ENCODE peak calls at places on chromosomes 13 and 19, in seven cellular contexts. One of them, this sample, is unnamed.

GRCh38 chr19:29836409-29836825 is 24.6 kb downstream of the CCNE1 start:
- DNase-seq in Peyer's patch: no peak
- DNase-seq in CD8-positive, alpha-beta T cell: no peak
- DNase-seq in HFFc6: no peak
- DNase-seq in WTC11: no peak
- DNase-seq in neural crest cell: no peak
- DNase-seq in CD4-positive, alpha-beta T cell: no peak
- DNase-seq in this sample: peak

GRCh38 chr19:10961073-10961762 is 388 bp downstream of the SMARCA4 start:
- DNase-seq in Peyer's patch: no peak
- DNase-seq in CD8-positive, alpha-beta T cell: no peak
- DNase-seq in HFFc6: no peak
- DNase-seq in WTC11: peak
- DNase-seq in neural crest cell: peak
- DNase-seq in CD4-positive, alpha-beta T cell: no peak
- DNase-seq in this sample: peak

GRCh38 chr19:56969726-56970125 is 129.2 kb upstream of the PEG3 start:
- DNase-seq in Peyer's patch: no peak
- DNase-seq in CD8-positive, alpha-beta T cell: no peak
- DNase-seq in HFFc6: no peak
- DNase-seq in WTC11: no peak
- DNase-seq in neural crest cell: no peak
- DNase-seq in CD4-positive, alpha-beta T cell: no peak
- DNase-seq in this sample: no peak

GRCh38 chr19:45597425-45598111 is 4.4 kb downstream of the GPR4 start:
- DNase-seq in Peyer's patch: no peak
- DNase-seq in CD8-positive, alpha-beta T cell: no peak
- DNase-seq in HFFc6: no peak
- DNase-seq in WTC11: no peak
- DNase-seq in neural crest cell: no peak
- DNase-seq in CD4-positive, alpha-beta T cell: no peak
- DNase-seq in this sample: no peak

GRCh38 chr19:30920238-30920637 is 429.0 kb downstream of the TSHZ3 start:
- DNase-seq in Peyer's patch: no peak
- DNase-seq in CD8-positive, alpha-beta T cell: no peak
- DNase-seq in HFFc6: no peak
- DNase-seq in WTC11: no peak
- DNase-seq in neural crest cell: no peak
- DNase-seq in CD4-positive, alpha-beta T cell: no peak
- DNase-seq in this sample: no peak

GRCh38 chr19:2609389-2610116 is 92.9 kb downstream of the GNG7 start:
- DNase-seq in Peyer's patch: peak
- DNase-seq in CD8-positive, alpha-beta T cell: no peak
- DNase-seq in HFFc6: no peak
- DNase-seq in WTC11: no peak
- DNase-seq in neural crest cell: no peak
- DNase-seq in CD4-positive, alpha-beta T cell: no peak
- DNase-seq in this sample: no peak

GRCh38 chr19:50008532-50008931 is 16.6 kb downstream of the VRK3 start:
- DNase-seq in Peyer's patch: no peak
- DNase-seq in CD8-positive, alpha-beta T cell: no peak
- DNase-seq in HFFc6: no peak
- DNase-seq in WTC11: peak
- DNase-seq in neural crest cell: peak
- DNase-seq in CD4-positive, alpha-beta T cell: no peak
- DNase-seq in this sample: no peak

GRCh38 chr13:42312817-42313431 is 41.0 kb downstream of the AKAP11 start:
- DNase-seq in Peyer's patch: no peak
- DNase-seq in CD8-positive, alpha-beta T cell: no peak
- DNase-seq in HFFc6: no peak
- DNase-seq in WTC11: no peak
- DNase-seq in neural crest cell: no peak
- DNase-seq in CD4-positive, alpha-beta T cell: no peak
- DNase-seq in this sample: no peak

GRCh38 chr19:46748325-46749109 is 2.3 kb upstream of the STRN4 start:
- DNase-seq in Peyer's patch: peak
- DNase-seq in CD8-positive, alpha-beta T cell: peak
- DNase-seq in HFFc6: peak
- DNase-seq in WTC11: peak
- DNase-seq in neural crest cell: peak
- DNase-seq in CD4-positive, alpha-beta T cell: peak
- DNase-seq in this sample: peak

GRCh38 chr19:45235485-45235884 is 9.7 kb downstream of the EXOC3L2 start:
- DNase-seq in Peyer's patch: no peak
- DNase-seq in CD8-positive, alpha-beta T cell: no peak
- DNase-seq in HFFc6: no peak
- DNase-seq in WTC11: no peak
- DNase-seq in neural crest cell: no peak
- DNase-seq in CD4-positive, alpha-beta T cell: no peak
- DNase-seq in this sample: no peak

GRCh38 chr13:25281937-25282332 is 5.4 kb downstream of the MTMR6 start:
- DNase-seq in Peyer's patch: no peak
- DNase-seq in CD8-positive, alpha-beta T cell: no peak
- DNase-seq in HFFc6: no peak
- DNase-seq in WTC11: no peak
- DNase-seq in neural crest cell: no peak
- DNase-seq in CD4-positive, alpha-beta T cell: no peak
- DNase-seq in this sample: no peak

GRCh38 chr19:51094696-51095279 is 12.1 kb upstream of the KLK14 start:
- DNase-seq in Peyer's patch: no peak
- DNase-seq in CD8-positive, alpha-beta T cell: no peak
- DNase-seq in HFFc6: no peak
- DNase-seq in WTC11: peak
- DNase-seq in neural crest cell: peak
- DNase-seq in CD4-positive, alpha-beta T cell: peak
- DNase-seq in this sample: no peak

GRCh38 chr13:110518571-110518970 is 43.0 kb downstream of the RAB20 start:
- DNase-seq in Peyer's patch: no peak
- DNase-seq in CD8-positive, alpha-beta T cell: no peak
- DNase-seq in HFFc6: no peak
- DNase-seq in WTC11: no peak
- DNase-seq in neural crest cell: no peak
- DNase-seq in CD4-positive, alpha-beta T cell: no peak
- DNase-seq in this sample: no peak

GRCh38 chr19:15161028-15161984 is 39.5 kb downstream of the NOTCH3 start:
- DNase-seq in Peyer's patch: no peak
- DNase-seq in CD8-positive, alpha-beta T cell: no peak
- DNase-seq in HFFc6: no peak
- DNase-seq in WTC11: peak
- DNase-seq in neural crest cell: peak
- DNase-seq in CD4-positive, alpha-beta T cell: no peak
- DNase-seq in this sample: no peak

GRCh38 chr19:47428177-47428894 is 9.0 kb upstream of the MEIS3 start:
- DNase-seq in Peyer's patch: peak
- DNase-seq in CD8-positive, alpha-beta T cell: peak
- DNase-seq in HFFc6: peak
- DNase-seq in WTC11: peak
- DNase-seq in neural crest cell: peak
- DNase-seq in CD4-positive, alpha-beta T cell: peak
- DNase-seq in this sample: peak

DNA sequence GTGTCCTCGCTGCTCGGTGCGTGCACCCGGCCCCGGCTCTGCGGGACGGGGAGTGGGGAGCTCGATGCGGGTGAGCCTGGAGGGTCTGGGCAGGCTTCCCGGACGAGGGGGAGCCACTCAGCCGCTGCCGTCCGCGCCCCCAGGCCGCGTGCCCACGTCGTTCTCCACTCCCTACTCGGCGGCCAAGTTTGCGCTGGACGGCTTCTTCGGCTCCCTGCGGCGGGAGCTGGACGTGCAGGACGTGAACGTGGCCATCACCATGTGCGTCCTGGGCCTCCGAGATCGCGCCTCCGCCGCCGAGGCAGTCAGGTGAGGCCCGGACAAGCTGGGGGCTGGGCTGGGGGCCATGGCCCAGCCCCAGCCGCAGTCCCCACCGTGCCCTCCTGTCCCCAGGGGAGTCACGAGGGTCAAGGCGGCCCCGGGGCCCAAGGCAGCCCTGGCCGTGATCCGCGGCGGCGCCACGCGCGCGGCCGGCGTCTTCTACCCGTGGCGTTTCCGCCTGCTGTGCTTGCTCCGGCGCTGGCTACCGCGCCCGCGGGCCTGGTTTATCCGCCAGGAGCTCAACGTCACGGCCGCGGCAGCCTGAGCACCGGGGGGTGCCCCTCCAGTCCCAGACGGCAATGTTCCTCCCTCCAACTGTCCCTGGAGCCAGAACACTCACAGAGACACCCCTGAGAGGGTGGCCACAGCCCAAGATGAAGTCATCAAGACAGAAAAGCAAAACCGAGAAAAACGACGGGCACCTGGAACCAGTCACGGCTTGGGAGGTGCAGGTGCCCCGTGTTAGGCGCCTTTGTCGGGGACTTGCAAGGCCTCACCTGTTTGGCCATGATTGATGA is 2.5 kb upstream of the RPL36 start:
- DNase-seq in Peyer's patch: no peak
- DNase-seq in CD8-positive, alpha-beta T cell: no peak
- DNase-seq in HFFc6: no peak
- DNase-seq in WTC11: no peak
- DNase-seq in neural crest cell: no peak
- DNase-seq in CD4-positive, alpha-beta T cell: no peak
- DNase-seq in this sample: no peak
- TF ChIP-seq CTCF in Peyer's patch: no peak
- TF ChIP-seq CTCF in CD8-positive, alpha-beta T cell: peak
- TF ChIP-seq CTCF in HFFc6: peak
- TF ChIP-seq CTCF in WTC11: no peak
- TF ChIP-seq CTCF in neural crest cell: peak
- TF ChIP-seq CTCF in CD4-positive, alpha-beta T cell: peak
- TF ChIP-seq CTCF in this sample: peak

DNA sequence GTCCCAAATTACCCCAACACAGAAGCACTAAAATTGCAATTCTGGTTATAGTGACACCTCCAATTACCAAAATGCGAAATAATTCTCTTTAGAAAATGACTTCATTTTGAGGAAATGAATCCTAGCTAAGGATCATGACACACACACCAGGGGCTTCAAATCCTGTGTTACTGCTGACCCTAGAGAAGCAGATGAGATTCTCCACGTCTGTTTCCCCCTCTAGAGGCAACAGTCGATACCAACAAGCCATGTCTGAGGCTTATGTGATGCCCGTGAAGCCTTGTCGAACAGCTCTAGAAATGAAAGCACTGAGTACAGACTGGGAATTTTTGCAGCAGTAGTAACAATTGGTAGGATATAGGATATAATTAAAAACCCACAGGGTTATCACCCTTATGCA is 153.6 kb upstream of the TMTC4 start:
- DNase-seq in Peyer's patch: no peak
- DNase-seq in CD8-positive, alpha-beta T cell: no peak
- DNase-seq in HFFc6: no peak
- DNase-seq in WTC11: no peak
- DNase-seq in neural crest cell: no peak
- DNase-seq in CD4-positive, alpha-beta T cell: no peak
- DNase-seq in this sample: no peak
- TF ChIP-seq CTCF in Peyer's patch: no peak
- TF ChIP-seq CTCF in CD8-positive, alpha-beta T cell: no peak
- TF ChIP-seq CTCF in HFFc6: no peak
- TF ChIP-seq CTCF in WTC11: no peak
- TF ChIP-seq CTCF in neural crest cell: peak
- TF ChIP-seq CTCF in CD4-positive, alpha-beta T cell: no peak
- TF ChIP-seq CTCF in this sample: no peak

GRCh38 chr19:13579388-13580060 is 73.2 kb upstream of the CACNA1A start:
- DNase-seq in Peyer's patch: no peak
- DNase-seq in CD8-positive, alpha-beta T cell: no peak
- DNase-seq in HFFc6: peak
- DNase-seq in WTC11: no peak
- DNase-seq in neural crest cell: no peak
- DNase-seq in CD4-positive, alpha-beta T cell: no peak
- DNase-seq in this sample: no peak

GRCh38 chr19:13573268-13573667 is 67.0 kb upstream of the CACNA1A start:
- DNase-seq in Peyer's patch: no peak
- DNase-seq in CD8-positive, alpha-beta T cell: no peak
- DNase-seq in HFFc6: no peak
- DNase-seq in WTC11: peak
- DNase-seq in neural crest cell: no peak
- DNase-seq in CD4-positive, alpha-beta T cell: no peak
- DNase-seq in this sample: no peak

GRCh38 chr19:13574933-13575332 is 68.7 kb upstream of the CACNA1A start:
- DNase-seq in Peyer's patch: no peak
- DNase-seq in CD8-positive, alpha-beta T cell: no peak
- DNase-seq in HFFc6: peak
- DNase-seq in WTC11: peak
- DNase-seq in neural crest cell: peak
- DNase-seq in CD4-positive, alpha-beta T cell: no peak
- DNase-seq in this sample: no peak

DNA sequence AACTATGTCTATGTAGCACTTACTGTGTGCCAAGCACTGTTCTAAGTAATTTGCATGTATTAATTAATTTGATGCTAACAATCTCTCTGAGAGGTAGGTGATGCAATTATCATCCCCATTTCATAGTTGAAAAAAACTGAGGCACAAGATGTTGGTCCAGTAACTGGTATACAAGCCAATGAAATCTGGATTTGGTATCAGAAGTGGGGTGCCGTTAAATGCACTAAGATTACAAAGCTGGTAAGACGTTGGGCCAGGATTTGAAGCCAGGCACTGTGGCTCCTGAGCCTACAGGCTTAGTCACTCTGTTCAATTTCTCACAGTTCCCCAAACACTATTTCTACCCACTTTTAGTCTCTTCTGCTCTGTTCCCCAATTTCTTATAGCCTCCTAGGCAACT is 70.4 kb upstream of the CACNA1A start:
- DNase-seq in Peyer's patch: no peak
- DNase-seq in CD8-positive, alpha-beta T cell: no peak
- DNase-seq in HFFc6: no peak
- DNase-seq in WTC11: no peak
- DNase-seq in neural crest cell: no peak
- DNase-seq in CD4-positive, alpha-beta T cell: no peak
- DNase-seq in this sample: no peak
- TF ChIP-seq CTCF in Peyer's patch: no peak
- TF ChIP-seq CTCF in CD8-positive, alpha-beta T cell: no peak
- TF ChIP-seq CTCF in HFFc6: no peak
- TF ChIP-seq CTCF in WTC11: no peak
- TF ChIP-seq CTCF in neural crest cell: no peak
- TF ChIP-seq CTCF in CD4-positive, alpha-beta T cell: no peak
- TF ChIP-seq CTCF in this sample: no peak

DNA sequence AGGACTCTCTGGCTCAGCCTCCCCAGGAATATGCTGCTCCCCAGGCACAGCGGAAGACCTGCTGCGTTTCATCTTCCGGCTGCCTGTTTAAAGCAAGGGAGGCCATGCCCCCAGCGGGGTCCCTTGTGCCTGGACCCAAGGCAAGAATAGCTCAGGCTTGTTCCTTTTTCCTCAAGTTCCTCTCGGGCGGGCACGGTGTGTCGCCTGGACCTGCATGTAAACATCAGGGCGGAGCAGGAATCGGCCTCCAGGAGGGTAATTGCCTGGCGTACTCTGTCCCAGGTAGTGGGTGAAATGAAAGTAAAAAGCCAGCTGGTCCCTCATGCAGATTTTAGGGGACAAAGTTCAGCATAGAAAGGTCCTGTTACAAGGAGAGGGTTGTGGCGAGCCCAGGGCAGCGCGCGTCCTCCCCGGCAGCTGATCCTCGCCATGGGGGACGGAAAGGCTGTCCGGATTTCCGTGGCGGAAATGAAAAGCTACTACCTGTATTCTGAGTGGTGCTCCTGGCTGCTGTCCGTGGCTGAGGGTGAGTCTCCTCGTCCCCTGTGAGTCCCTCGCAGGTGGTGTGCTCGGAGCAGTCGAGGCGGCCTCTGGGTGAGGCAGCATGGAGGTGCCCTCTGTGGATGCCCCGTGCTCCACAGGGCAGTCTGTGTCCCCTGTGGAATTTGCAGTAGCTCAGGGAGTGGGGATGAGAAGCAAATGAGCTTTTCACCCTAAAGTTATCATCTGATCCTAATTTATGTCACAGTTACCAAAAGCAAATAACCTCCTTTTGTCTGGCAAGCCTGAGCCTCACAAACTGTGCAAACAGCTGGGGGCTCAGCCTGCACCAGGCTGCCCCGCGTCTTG is 16.2 kb downstream of the MCF2L start:
- DNase-seq in Peyer's patch: no peak
- DNase-seq in CD8-positive, alpha-beta T cell: no peak
- DNase-seq in HFFc6: no peak
- DNase-seq in WTC11: no peak
- DNase-seq in neural crest cell: no peak
- DNase-seq in CD4-positive, alpha-beta T cell: no peak
- DNase-seq in this sample: no peak
- TF ChIP-seq CTCF in Peyer's patch: no peak
- TF ChIP-seq CTCF in CD8-positive, alpha-beta T cell: no peak
- TF ChIP-seq CTCF in HFFc6: no peak
- TF ChIP-seq CTCF in WTC11: no peak
- TF ChIP-seq CTCF in neural crest cell: no peak
- TF ChIP-seq CTCF in CD4-positive, alpha-beta T cell: no peak
- TF ChIP-seq CTCF in this sample: no peak

This sample was measured in CD14-positive monocyte.